ENCODE peak calls at places on chromosomes 12 and 14, in seven cellular contexts. V, I, A, P, Y, T and W are unnamed samples.
A peak's percentile ranks its signal among the peaks of the same experiment; 100 is the strongest.

GRCh38 chr12:64621257-64621942 is 11.1 kb downstream of the RASSF3 start:
- DNase-seq in V (no peak), I (no peak), A (no peak), P (peak; percentile 46), Y (no peak), T (no peak), W (peak; percentile 84)

GRCh38 chr12:12441051-12441807 is 84.4 kb downstream of the BORCS5 start:
- DNase-seq in V (no peak), I (no peak), A (no peak), P (no peak), Y (no peak), T (no peak), W (no peak)

GRCh38 chr14:98834119-98834518 is 437.9 kb downstream of the BCL11B start:
- DNase-seq in V (no peak), I (no peak), A (no peak), P (no peak), Y (no peak), T (no peak), W (no peak)

GRCh38 chr12:71846322-71846940 is 6.9 kb downstream of the TBC1D15 start:
- DNase-seq in V (no peak), I (no peak), A (no peak), P (peak; percentile 6), Y (no peak), T (no peak), W (peak; percentile 68)

GRCh38 chr12:3117144-3117581 is 40.0 kb downstream of the TSPAN9 start:
- DNase-seq in V (peak; percentile 70), I (no peak), A (no peak), P (peak; percentile 95), Y (no peak), T (no peak), W (peak; percentile 76)

GRCh38 chr14:68978550-68978911 is 571 bp downstream of the ACTN1 start:
- DNase-seq in V (no peak), I (no peak), A (peak; percentile 64), P (no peak), Y (peak; percentile 83), T (peak; percentile 90), W (peak; percentile 64)

GRCh38 chr14:101588990-101589389 is 27.7 kb downstream of the DIO3 start:
- DNase-seq in V (no peak), I (no peak), A (no peak), P (peak; percentile 6), Y (no peak), T (peak; percentile 54), W (no peak)

GRCh38 chr14:36996133-36996856 is 176.1 kb downstream of the SLC25A21 start:
- DNase-seq in V (no peak), I (no peak), A (no peak), P (peak; percentile 74), Y (no peak), T (no peak), W (peak; percentile 71)

GRCh38 chr14:87575378-87575777 is 417.6 kb downstream of the GALC start:
- DNase-seq in V (no peak), I (no peak), A (no peak), P (no peak), Y (no peak), T (no peak), W (no peak)

GRCh38 chr14:103317251-103317650 is 16.8 kb upstream of the EIF5 start:
- DNase-seq in V (no peak), I (no peak), A (no peak), P (no peak), Y (no peak), T (no peak), W (no peak)

GRCh38 chr12:95721320-95721719 is 69.2 kb downstream of the NTN4 start:
- DNase-seq in V (no peak), I (no peak), A (no peak), P (no peak), Y (no peak), T (no peak), W (peak; percentile 44)
- TF ChIP-seq CTCF in V (peak; percentile 31), I (no peak), A (peak; percentile 43), P (no peak), Y (no peak), T (no peak), W (peak; percentile 40)

DNA sequence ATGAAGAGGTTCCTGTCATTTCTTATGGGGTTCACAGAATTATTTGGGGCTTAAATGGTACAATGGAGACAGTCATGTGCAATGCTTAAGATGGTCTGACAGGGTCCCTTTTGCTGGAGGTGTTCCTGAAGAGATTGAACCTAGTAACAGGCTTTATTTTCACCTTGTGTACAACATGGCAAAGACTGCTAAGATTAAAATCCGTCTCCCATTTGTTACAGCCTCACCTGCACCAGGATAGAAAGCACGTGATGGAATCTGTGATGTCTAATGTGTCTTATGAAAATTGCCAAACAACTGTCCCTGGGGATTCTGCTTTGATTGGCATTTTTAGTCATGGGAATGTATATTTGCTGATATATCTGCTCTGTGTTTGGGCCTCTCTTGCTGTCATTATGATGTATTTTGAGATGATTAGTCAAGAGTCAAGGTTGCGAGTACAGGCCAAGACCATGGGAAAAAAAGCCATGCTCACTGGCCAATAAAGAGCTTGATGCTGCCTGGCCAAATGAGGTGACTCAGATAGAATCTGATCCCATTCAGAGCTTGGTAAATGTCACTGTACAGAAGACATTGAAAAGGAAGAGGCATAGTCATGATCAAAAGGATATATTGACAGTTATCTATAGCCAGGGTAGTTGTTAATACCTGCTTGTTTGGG is 96.1 kb downstream of the FLRT2 start:
- DNase-seq in V (no peak), I (no peak), A (no peak), P (no peak), Y (no peak), T (no peak), W (no peak)
- H3K4me3 ChIP-seq in V (no peak overlapping the region), I (no peak overlapping the region), A (no peak overlapping the region), P (no peak overlapping the region), Y (no peak overlapping the region), T (no peak overlapping the region), W (no peak overlapping the region)

GRCh38 chr12:115946867-115947695 is 330.4 kb downstream of the MED13L start:
- DNase-seq in V (no peak), I (no peak), A (no peak), P (no peak), Y (no peak), T (no peak), W (peak; percentile 40)
- TF ChIP-seq CTCF in V (peak; percentile 54), I (no peak), A (peak; percentile 80), P (peak; percentile 42), Y (no peak), T (no peak), W (peak; percentile 72)

GRCh38 chr12:104048162-104048561 is 1.8 kb downstream of the GLT8D2 start:
- DNase-seq in V (no peak), I (no peak), A (no peak), P (no peak), Y (no peak), T (no peak), W (no peak)
- H3K4me3 ChIP-seq in V (peak overlapping the region; percentile 53), I (no peak overlapping the region), A (no peak overlapping the region), P (no peak overlapping the region), Y (no peak overlapping the region), T (no peak overlapping the region), W (no peak overlapping the region)

GRCh38 chr12:129961856-129962255 is 58.0 kb upstream of the TMEM132D start:
- DNase-seq in V (no peak), I (no peak), A (no peak), P (no peak), Y (no peak), T (no peak), W (no peak)

GRCh38 chr12:129961111-129961510 is 57.3 kb upstream of the TMEM132D start:
- DNase-seq in V (no peak), I (no peak), A (no peak), P (peak; percentile 2), Y (no peak), T (no peak), W (no peak)

GRCh38 chr12:129964300-129964699 is 60.5 kb upstream of the TMEM132D start:
- DNase-seq in V (no peak), I (no peak), A (no peak), P (no peak), Y (no peak), T (no peak), W (no peak)

GRCh38 chr12:129964826-129965457 is 61.1 kb upstream of the TMEM132D start:
- DNase-seq in V (no peak), I (no peak), A (no peak), P (no peak), Y (no peak), T (no peak), W (no peak)

GRCh38 chr12:129966086-129966640 is 62.3 kb upstream of the TMEM132D start:
- DNase-seq in V (no peak), I (no peak), A (no peak), P (no peak), Y (no peak), T (no peak), W (no peak)
- TF ChIP-seq CTCF in V (no peak), I (no peak), A (no peak), P (no peak), Y (no peak), T (no peak), W (no peak)

GRCh38 chr14:56799327-56799645 is 11.0 kb downstream of the OTX2 start:
- DNase-seq in V (no peak), I (no peak), A (no peak), P (no peak), Y (no peak), T (no peak), W (no peak)
- H3K4me3 ChIP-seq in V (no peak overlapping the region), I (no peak overlapping the region), A (no peak overlapping the region), P (no peak overlapping the region), Y (no peak overlapping the region), T (no peak overlapping the region), W (no peak overlapping the region)

GRCh38 chr12:55955800-55956508 is 9.9 kb downstream of the PMEL start:
- DNase-seq in V (no peak), I (peak; percentile 33), A (peak; percentile 41), P (peak; percentile 62), Y (peak; percentile 39), T (no peak), W (peak; percentile 36)
- TF ChIP-seq CTCF in V (no peak), I (peak; percentile 34), A (peak; percentile 46), P (peak; percentile 41), Y (no peak), T (no peak), W (peak; percentile 40)

GRCh38 chr14:88668448-88669116 is 105.7 kb downstream of the ZC3H14 start:
- DNase-seq in V (no peak), I (no peak), A (no peak), P (no peak), Y (no peak), T (no peak), W (no peak)
- H3K4me3 ChIP-seq in V (no peak overlapping the region), I (no peak overlapping the region), A (no peak overlapping the region), P (no peak overlapping the region), Y (no peak overlapping the region), T (no peak overlapping the region), W (no peak overlapping the region)

GRCh38 chr12:108691154-108691994 is 39.9 kb downstream of the CORO1C start:
- DNase-seq in V (peak; percentile 99), I (peak; percentile 51), A (peak; percentile 99), P (peak; percentile 99), Y (peak; percentile 89), T (peak; percentile 92), W (peak; percentile 99)
- TF ChIP-seq CTCF in V (peak; percentile 34), I (no peak), A (peak; percentile 32), P (peak; percentile 20), Y (peak; percentile 26), T (peak; percentile 63), W (peak; percentile 40)

GRCh38 chr12:132786192-132786591 is 24.6 kb upstream of the ANKLE2 start:
- DNase-seq in V (no peak), I (no peak), A (no peak), P (no peak), Y (no peak), T (no peak), W (no peak)
- H3K4me3 ChIP-seq in V (no peak overlapping the region), I (no peak overlapping the region), A (no peak overlapping the region), P (no peak overlapping the region), Y (no peak overlapping the region), T (no peak overlapping the region), W (no peak overlapping the region)